ENCODE peak calls at places on chromosomes 13 and 19, in five cellular contexts. A, W, S, C and I are unnamed samples.

GRCh38 chr13:42532561-42533335 is 41.2 kb upstream of the TNFSF11 start:
- DNase-seq in A (no peak), W (no peak), S (no peak), C (no peak), I (no peak)

GRCh38 chr19:49565261-49565660 is 15.1 kb downstream of the NOSIP start:
- DNase-seq in A (peak; percentile 70), W (no peak), S (no peak), C (no peak), I (peak; percentile 90)

GRCh38 chr19:3784607-3785463 is 1.3 kb downstream of the MATK start:
- DNase-seq in A (no peak), W (no peak), S (peak; percentile 49), C (no peak), I (no peak)

GRCh38 chr19:12665281-12665573 is 1.3 kb downstream of the MAN2B1 start:
- DNase-seq in A (peak; percentile 44), W (no peak), S (no peak), C (peak; percentile 69), I (no peak)

GRCh38 chr13:108155185-108156106 is 59.9 kb downstream of the LIG4 start:
- DNase-seq in A (peak; percentile 50), W (peak; percentile 52), S (peak; percentile 83), C (no peak), I (peak; percentile 75)

GRCh38 chr19:11505504-11506100 is at the start of gene ZNF653:
- DNase-seq in A (peak; percentile 94), W (peak; percentile 92), S (peak; percentile 97), C (peak; percentile 97), I (peak; percentile 94)

GRCh38 chr19:17522988-17523872 is 11.8 kb downstream of the PGLS start:
- DNase-seq in A (peak; percentile 50), W (no peak), S (peak; percentile 37), C (peak; percentile 69), I (peak; percentile 33)

GRCh38 chr13:33730147-33730546 is 87.8 kb upstream of the RFC3 start:
- DNase-seq in A (no peak), W (no peak), S (no peak), C (no peak), I (no peak)

GRCh38 chr13:74570046-74570445 is 435.8 kb upstream of the KLF12 start:
- DNase-seq in A (no peak), W (no peak), S (no peak), C (no peak), I (no peak)

DNA sequence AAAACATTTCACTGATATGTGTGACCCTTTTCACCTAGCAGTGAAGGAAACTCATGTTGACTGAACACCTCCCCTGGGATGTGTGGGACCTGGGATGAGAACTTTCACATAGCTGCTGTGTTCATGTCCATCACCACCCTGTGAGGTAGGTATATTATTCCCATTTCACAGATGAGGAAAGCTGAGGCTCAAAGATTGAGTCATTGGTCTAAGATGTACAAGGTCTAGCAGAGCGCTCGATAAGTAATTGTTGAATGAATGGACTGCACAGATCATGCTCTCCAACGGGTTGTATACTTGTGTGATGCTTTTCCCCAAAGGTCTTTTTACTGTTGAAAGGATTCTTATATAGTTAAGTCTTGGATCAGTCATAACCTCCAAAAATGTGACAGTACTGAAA is 75.6 kb upstream of the TSC22D1 start:
- DNase-seq in A (no peak), W (no peak), S (no peak), C (no peak), I (no peak)
- H3K4me1 ChIP-seq in A (no peaks in the 10 kb centered on the region), W (peaks cover 10% of the 10 kb centered on the region), S (peaks cover 3% of the 10 kb centered on the region), C (no peaks in the 10 kb centered on the region), I (no peaks in the 10 kb centered on the region)

DNA sequence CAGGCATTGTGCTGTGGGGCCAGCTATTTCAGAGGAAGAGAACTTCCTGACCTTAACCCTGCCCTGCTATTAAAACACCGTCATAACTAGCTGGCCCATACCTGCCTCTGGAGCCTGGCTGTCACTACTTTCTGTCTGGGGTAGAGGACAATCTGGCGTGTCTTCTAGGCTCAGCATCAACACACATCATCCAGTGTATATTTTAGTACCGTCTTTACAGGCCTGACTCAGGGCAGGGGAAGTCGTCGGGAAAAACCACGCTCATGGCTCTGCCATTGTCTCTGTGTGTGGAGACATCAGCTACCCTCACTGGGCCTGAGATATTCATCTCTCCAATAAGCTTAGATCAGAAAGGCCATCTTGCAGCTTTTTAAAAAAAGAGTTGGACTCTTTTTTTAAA is 151.1 kb downstream of the KATNAL1 start:
- DNase-seq in A (no peak), W (peak; percentile 33), S (no peak), C (no peak), I (no peak)
- H3K4me1 ChIP-seq in A (no peaks in the 10 kb centered on the region), W (no peaks in the 10 kb centered on the region), S (no peaks in the 10 kb centered on the region), C (no peaks in the 10 kb centered on the region), I (no peaks in the 10 kb centered on the region)

GRCh38 chr19:42126565-42126964 is 5.7 kb downstream of the POU2F2 start:
- DNase-seq in A (no peak), W (no peak), S (no peak), C (no peak), I (no peak)
- H3K4me1 ChIP-seq in A (no peaks in the 10 kb centered on the region), W (peaks cover 16% of the 10 kb centered on the region), S (no peaks in the 10 kb centered on the region), C (no peaks in the 10 kb centered on the region), I (peaks cover 4% of the 10 kb centered on the region)

GRCh38 chr13:67122251-67122650 is 107.9 kb downstream of the PCDH9 start:
- DNase-seq in A (no peak), W (no peak), S (no peak), C (no peak), I (no peak)

GRCh38 chr13:67120872-67121531 is 109.1 kb downstream of the PCDH9 start:
- DNase-seq in A (no peak), W (peak; percentile 76), S (no peak), C (no peak), I (no peak)

GRCh38 chr13:67119481-67119883 is 110.7 kb downstream of the PCDH9 start:
- DNase-seq in A (no peak), W (peak; percentile 96), S (no peak), C (no peak), I (no peak)

GRCh38 chr13:67125681-67126080 is 104.5 kb downstream of the PCDH9 start:
- DNase-seq in A (no peak), W (no peak), S (no peak), C (no peak), I (no peak)

GRCh38 chr13:67123165-67123564 is 107.0 kb downstream of the PCDH9 start:
- DNase-seq in A (no peak), W (no peak), S (no peak), C (no peak), I (peak; percentile 58)
- H3K4me1 ChIP-seq in A (no peaks in the 10 kb centered on the region), W (peaks cover 3% of the 10 kb centered on the region), S (no peaks in the 10 kb centered on the region), C (no peaks in the 10 kb centered on the region), I (no peaks in the 10 kb centered on the region)

GRCh38 chr13:99359493-99359892 is 52.3 kb upstream of the GPR183 start:
- DNase-seq in A (no peak), W (no peak), S (peak; percentile 55), C (no peak), I (no peak)

GRCh38 chr13:99363391-99363790 is 56.2 kb upstream of the GPR183 start:
- DNase-seq in A (no peak), W (no peak), S (peak; percentile 42), C (no peak), I (no peak)

GRCh38 chr13:99362362-99362761 is 55.2 kb upstream of the GPR183 start:
- DNase-seq in A (no peak), W (no peak), S (no peak), C (no peak), I (no peak)

GRCh38 chr13:99361197-99361596 is 54.0 kb upstream of the GPR183 start:
- DNase-seq in A (no peak), W (no peak), S (no peak), C (no peak), I (no peak)

GRCh38 chr13:99360696-99361095 is 53.5 kb upstream of the GPR183 start:
- DNase-seq in A (no peak), W (no peak), S (peak; percentile 16), C (no peak), I (no peak)
- H3K4me1 ChIP-seq in A (no peaks in the 10 kb centered on the region), W (peaks cover 17% of the 10 kb centered on the region), S (peaks cover 4% of the 10 kb centered on the region), C (peaks cover 6% of the 10 kb centered on the region), I (peaks cover 3% of the 10 kb centered on the region)

DNA sequence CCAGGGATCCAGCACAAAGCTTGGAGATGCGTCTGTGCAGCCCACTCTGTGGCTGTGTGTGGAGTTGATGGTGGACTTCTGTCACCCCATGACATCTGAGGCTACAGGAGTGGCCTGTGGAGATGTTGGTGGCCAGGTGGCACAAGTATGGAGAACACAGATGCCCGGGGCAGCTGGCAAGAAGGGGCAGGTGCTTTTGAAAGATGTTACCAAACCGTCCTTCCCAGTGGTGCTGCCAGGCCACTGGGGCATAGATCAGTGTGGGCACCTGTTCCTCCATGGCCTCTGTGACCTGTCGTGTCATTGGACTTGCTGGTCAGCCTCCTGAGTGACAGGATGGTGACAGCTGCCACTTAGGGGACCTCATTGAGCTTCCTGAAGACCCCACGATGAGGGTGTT is 36.2 kb downstream of the KDM4B start:
- DNase-seq in A (no peak), W (no peak), S (no peak), C (no peak), I (no peak)
- H3K4me1 ChIP-seq in A (no peaks in the 10 kb centered on the region), W (no peaks in the 10 kb centered on the region), S (no peaks in the 10 kb centered on the region), C (peaks cover 13% of the 10 kb centered on the region), I (no peaks in the 10 kb centered on the region)

GRCh38 chr19:33376423-33376822 is 2.9 kb downstream of the CEBPG start:
- DNase-seq in A (peak; percentile 82), W (peak; percentile 87), S (no peak), C (peak; percentile 85), I (peak; percentile 96)

GRCh38 chr19:33373701-33374405 is at the start of gene CEBPG:
- DNase-seq in A (peak; percentile 61), W (peak; percentile 64), S (no peak), C (peak; percentile 87), I (peak; percentile 64)

GRCh38 chr19:33375760-33376159 is 2.3 kb downstream of the CEBPG start:
- DNase-seq in A (no peak), W (peak; percentile 51), S (no peak), C (no peak), I (peak; percentile 77)

GRCh38 chr19:33374406-33374703 is 846 bp downstream of the CEBPG start:
- DNase-seq in A (no peak), W (peak; percentile 27), S (no peak), C (peak; percentile 56), I (peak; percentile 37)

DNA sequence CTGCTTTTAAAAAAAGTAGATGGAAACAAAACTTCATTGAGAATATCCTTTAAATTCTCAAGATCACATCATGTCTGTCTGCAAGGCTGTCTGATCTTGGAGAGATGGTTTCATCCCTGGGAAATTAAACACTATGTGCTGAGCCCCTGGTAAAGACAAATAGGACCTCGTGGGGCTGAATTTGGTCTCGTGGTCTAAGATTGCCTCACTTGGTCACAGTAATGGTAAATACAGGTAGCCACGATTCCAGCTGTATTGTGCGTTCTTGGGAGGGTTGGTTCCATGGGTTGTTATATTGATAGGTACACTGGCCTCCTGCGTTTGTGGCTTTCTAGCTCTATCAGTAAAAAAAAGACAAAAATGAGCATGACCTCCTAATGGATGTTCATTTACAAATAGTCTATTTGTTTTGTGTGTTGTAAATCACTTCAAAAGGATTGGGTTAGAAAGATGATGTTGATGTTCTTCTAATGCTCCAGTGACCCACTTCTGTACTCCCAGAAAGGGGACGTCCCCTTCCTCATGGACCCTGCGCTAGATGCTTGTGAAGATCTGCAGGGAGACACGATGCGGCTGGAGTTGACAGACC is 1.7 kb downstream of the CEBPG start:
- DNase-seq in A (no peak), W (no peak), S (no peak), C (no peak), I (no peak)
- H3K4me1 ChIP-seq in A (peaks cover 4% of the 10 kb centered on the region), W (peaks cover 8% of the 10 kb centered on the region), S (peaks cover 9% of the 10 kb centered on the region), C (peaks cover 49% of the 10 kb centered on the region), I (peaks cover 15% of the 10 kb centered on the region)

DNA sequence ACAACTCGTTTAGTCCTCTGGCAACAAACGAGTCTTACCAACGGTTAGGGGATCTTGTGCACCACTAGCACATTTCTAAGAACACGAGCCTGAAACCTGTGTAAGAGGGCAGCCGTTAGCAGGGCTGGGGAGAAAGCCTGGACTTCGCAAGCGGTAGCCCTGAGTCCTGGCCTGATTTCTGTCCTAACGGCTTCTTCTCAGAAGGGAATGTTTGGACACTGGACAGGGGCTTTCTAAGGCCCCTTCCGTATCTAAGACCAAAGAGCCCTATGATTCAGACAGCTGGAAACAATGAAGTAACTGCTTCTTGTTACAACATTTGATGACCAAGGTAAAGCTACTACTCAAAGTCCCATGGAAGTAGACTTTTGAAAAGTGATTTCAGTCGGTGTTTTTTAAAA is 2.2 kb downstream of the ANKRD10 start:
- DNase-seq in A (no peak), W (peak; percentile 90), S (peak; percentile 55), C (peak; percentile 62), I (peak; percentile 41)
- H3K4me1 ChIP-seq in A (peaks cover 12% of the 10 kb centered on the region), W (peaks cover 14% of the 10 kb centered on the region), S (peaks cover 19% of the 10 kb centered on the region), C (peaks cover 63% of the 10 kb centered on the region), I (peaks cover 23% of the 10 kb centered on the region)